ENCODE peak calls at places on chromosomes 11 and 22, in eight cellular contexts. One of them, this sample, is unnamed.

GRCh38 chr11:59899532-59899931 is 20.9 kb downstream of the OOSP3 start:
- DNase-seq in BJ: no peak
- DNase-seq in AG09309: no peak
- DNase-seq in endothelial cell: no peak
- DNase-seq in HL-60: no peak
- DNase-seq in endodermal cell: peak; percentile 67
- DNase-seq in foreskin fibroblast: no peak
- DNase-seq in CD4-positive, alpha-beta T cell: no peak
- DNase-seq in this sample: no peak

GRCh38 chr22:30650508-30651116 is 15.0 kb downstream of the SLC35E4 start:
- DNase-seq in AG09309: no peak
- DNase-seq in CD4-positive, alpha-beta T cell: no peak
- DNase-seq in foreskin fibroblast: no peak
- DNase-seq in HL-60: no peak
- DNase-seq in endothelial cell: peak; percentile 22
- DNase-seq in BJ: no peak
- DNase-seq in endodermal cell: no peak
- DNase-seq in this sample: no peak

GRCh38 chr11:3139086-3139440 is 26.0 kb downstream of the OSBPL5 start:
- DNase-seq in BJ: no peak
- DNase-seq in endodermal cell: no peak
- DNase-seq in AG09309: no peak
- DNase-seq in endothelial cell: no peak
- DNase-seq in CD4-positive, alpha-beta T cell: no peak
- DNase-seq in foreskin fibroblast: no peak
- DNase-seq in HL-60: no peak
- DNase-seq in this sample: no peak

GRCh38 chr11:76120513-76121081 is 85.7 kb downstream of the WNT11 start:
- DNase-seq in foreskin fibroblast: no peak
- DNase-seq in HL-60: no peak
- DNase-seq in endothelial cell: peak; percentile 29
- DNase-seq in CD4-positive, alpha-beta T cell: no peak
- DNase-seq in AG09309: no peak
- DNase-seq in endodermal cell: peak; percentile 67
- DNase-seq in BJ: no peak
- DNase-seq in this sample: no peak

GRCh38 chr11:72573380-72573949 is 100.8 kb downstream of the PDE2A start:
- DNase-seq in endodermal cell: peak; percentile 87
- DNase-seq in endothelial cell: peak; percentile 71
- DNase-seq in CD4-positive, alpha-beta T cell: no peak
- DNase-seq in AG09309: no peak
- DNase-seq in BJ: no peak
- DNase-seq in HL-60: peak; percentile 26
- DNase-seq in foreskin fibroblast: peak; percentile 12
- DNase-seq in this sample: peak; percentile 34

GRCh38 chr11:109077340-109077927 is 344.6 kb upstream of the C11orf87 start:
- DNase-seq in CD4-positive, alpha-beta T cell: no peak
- DNase-seq in foreskin fibroblast: no peak
- DNase-seq in endodermal cell: no peak
- DNase-seq in BJ: no peak
- DNase-seq in AG09309: no peak
- DNase-seq in HL-60: no peak
- DNase-seq in endothelial cell: no peak
- DNase-seq in this sample: no peak

GRCh38 chr22:35648066-35649025 is at the start of gene APOL6:
- DNase-seq in AG09309: no peak
- DNase-seq in BJ: no peak
- DNase-seq in endothelial cell: no peak
- DNase-seq in CD4-positive, alpha-beta T cell: peak; percentile 59
- DNase-seq in HL-60: no peak
- DNase-seq in endodermal cell: no peak
- DNase-seq in foreskin fibroblast: peak; percentile 50
- DNase-seq in this sample: no peak

GRCh38 chr11:68044145-68044813 is 5.5 kb downstream of the TCIRG1 start:
- DNase-seq in endothelial cell: no peak
- DNase-seq in endodermal cell: peak; percentile 64
- DNase-seq in BJ: no peak
- DNase-seq in HL-60: peak; percentile 49
- DNase-seq in AG09309: no peak
- DNase-seq in CD4-positive, alpha-beta T cell: no peak
- DNase-seq in foreskin fibroblast: no peak
- DNase-seq in this sample: no peak

GRCh38 chr11:133895551-133895950 is 50.2 kb upstream of the SPATA19 start:
- DNase-seq in foreskin fibroblast: no peak
- DNase-seq in AG09309: no peak
- DNase-seq in BJ: no peak
- DNase-seq in endothelial cell: no peak
- DNase-seq in endodermal cell: peak; percentile 65
- DNase-seq in HL-60: no peak
- DNase-seq in CD4-positive, alpha-beta T cell: no peak
- DNase-seq in this sample: no peak

GRCh38 chr11:133892126-133892525 is 46.8 kb upstream of the SPATA19 start:
- DNase-seq in endothelial cell: no peak
- DNase-seq in BJ: no peak
- DNase-seq in foreskin fibroblast: no peak
- DNase-seq in CD4-positive, alpha-beta T cell: no peak
- DNase-seq in endodermal cell: peak; percentile 40
- DNase-seq in HL-60: no peak
- DNase-seq in AG09309: no peak
- DNase-seq in this sample: no peak

GRCh38 chr11:133892584-133893380 is 47.5 kb upstream of the SPATA19 start:
- DNase-seq in CD4-positive, alpha-beta T cell: no peak
- DNase-seq in endodermal cell: peak; percentile 32
- DNase-seq in BJ: no peak
- DNase-seq in foreskin fibroblast: no peak
- DNase-seq in AG09309: no peak
- DNase-seq in HL-60: no peak
- DNase-seq in endothelial cell: no peak
- DNase-seq in this sample: no peak

GRCh38 chr11:133894956-133895549 is 49.7 kb upstream of the SPATA19 start:
- DNase-seq in CD4-positive, alpha-beta T cell: no peak
- DNase-seq in HL-60: no peak
- DNase-seq in endothelial cell: no peak
- DNase-seq in foreskin fibroblast: no peak
- DNase-seq in AG09309: no peak
- DNase-seq in BJ: no peak
- DNase-seq in endodermal cell: peak; percentile 86
- DNase-seq in this sample: no peak

DNA sequence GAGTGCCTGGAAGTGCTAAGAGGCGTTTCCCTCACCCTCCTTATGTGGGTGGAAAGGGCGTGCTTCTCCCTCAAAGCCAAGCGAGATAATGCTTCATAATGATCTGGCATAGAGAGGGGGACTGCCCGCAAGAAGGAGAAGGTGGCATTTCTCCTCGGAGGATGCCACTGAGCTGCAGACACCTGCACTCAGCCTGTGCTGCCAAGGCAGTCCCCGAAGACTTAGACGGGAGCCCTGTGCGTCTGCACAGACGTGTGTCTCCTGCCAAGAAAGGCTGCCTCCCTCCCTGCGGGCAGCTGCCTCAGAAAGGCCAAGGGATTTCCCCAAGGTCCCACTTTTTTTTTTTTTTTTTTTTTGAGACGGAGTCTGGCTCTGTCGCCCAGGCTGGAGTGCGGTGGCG is 48.1 kb upstream of the SPATA19 start:
- DNase-seq in foreskin fibroblast: no peak
- DNase-seq in CD4-positive, alpha-beta T cell: no peak
- DNase-seq in endodermal cell: peak; percentile 43
- DNase-seq in endothelial cell: no peak
- DNase-seq in BJ: no peak
- DNase-seq in AG09309: no peak
- DNase-seq in HL-60: no peak
- DNase-seq in this sample: no peak
- TF ChIP-seq CTCF in foreskin fibroblast: no peak
- TF ChIP-seq CTCF in CD4-positive, alpha-beta T cell: no peak
- TF ChIP-seq CTCF in endodermal cell: no peak
- TF ChIP-seq CTCF in endothelial cell: no peak
- TF ChIP-seq CTCF in BJ: no peak
- TF ChIP-seq CTCF in AG09309: no peak
- TF ChIP-seq CTCF in HL-60: no peak
- TF ChIP-seq CTCF in this sample: no peak

GRCh38 chr11:65887723-65888162 is 528 bp downstream of the FIBP start:
- DNase-seq in foreskin fibroblast: peak; percentile 65
- DNase-seq in CD4-positive, alpha-beta T cell: no peak
- DNase-seq in BJ: no peak
- DNase-seq in endothelial cell: no peak
- DNase-seq in AG09309: no peak
- DNase-seq in endodermal cell: no peak
- DNase-seq in HL-60: no peak
- DNase-seq in this sample: no peak
- TF ChIP-seq CTCF in foreskin fibroblast: no peak
- TF ChIP-seq CTCF in CD4-positive, alpha-beta T cell: no peak
- TF ChIP-seq CTCF in BJ: no peak
- TF ChIP-seq CTCF in endothelial cell: no peak
- TF ChIP-seq CTCF in AG09309: no peak
- TF ChIP-seq CTCF in endodermal cell: no peak
- TF ChIP-seq CTCF in HL-60: no peak
- TF ChIP-seq CTCF in this sample: no peak

DNA sequence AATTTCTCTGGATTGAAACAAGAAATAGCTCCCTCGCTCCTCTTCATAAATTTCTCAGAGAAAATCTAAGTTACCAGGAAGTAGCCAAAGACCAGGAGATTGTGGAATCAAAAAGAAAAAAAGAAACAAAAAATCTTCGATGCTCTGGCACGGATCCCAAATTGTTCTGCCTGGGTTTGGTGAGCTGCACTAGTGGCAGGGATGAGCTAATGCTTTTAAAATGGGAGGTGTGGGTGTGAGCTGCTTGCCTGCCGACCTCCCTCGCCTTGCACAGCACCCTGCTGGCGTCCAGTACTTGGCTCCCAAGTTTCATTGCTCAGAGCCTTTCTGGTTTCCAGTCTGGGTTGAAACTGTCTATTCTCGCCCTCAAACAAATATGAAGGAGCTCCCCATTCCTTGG is 2.5 kb downstream of the TIMP3 start:
- DNase-seq in foreskin fibroblast: no peak
- DNase-seq in AG09309: no peak
- DNase-seq in HL-60: no peak
- DNase-seq in endodermal cell: no peak
- DNase-seq in CD4-positive, alpha-beta T cell: no peak
- DNase-seq in endothelial cell: no peak
- DNase-seq in BJ: no peak
- DNase-seq in this sample: no peak
- TF ChIP-seq CTCF in foreskin fibroblast: no peak
- TF ChIP-seq CTCF in AG09309: no peak
- TF ChIP-seq CTCF in HL-60: no peak
- TF ChIP-seq CTCF in endodermal cell: no peak
- TF ChIP-seq CTCF in CD4-positive, alpha-beta T cell: no peak
- TF ChIP-seq CTCF in endothelial cell: no peak
- TF ChIP-seq CTCF in BJ: peak; percentile 9
- TF ChIP-seq CTCF in this sample: no peak

GRCh38 chr11:92859290-92859689 is 110.2 kb upstream of the MTNR1B start:
- DNase-seq in BJ: no peak
- DNase-seq in HL-60: no peak
- DNase-seq in AG09309: no peak
- DNase-seq in CD4-positive, alpha-beta T cell: no peak
- DNase-seq in endothelial cell: no peak
- DNase-seq in endodermal cell: no peak
- DNase-seq in foreskin fibroblast: no peak
- DNase-seq in this sample: no peak

GRCh38 chr11:92854162-92854561 is 115.3 kb upstream of the MTNR1B start:
- DNase-seq in BJ: no peak
- DNase-seq in endothelial cell: no peak
- DNase-seq in CD4-positive, alpha-beta T cell: no peak
- DNase-seq in foreskin fibroblast: no peak
- DNase-seq in HL-60: no peak
- DNase-seq in AG09309: no peak
- DNase-seq in endodermal cell: no peak
- DNase-seq in this sample: no peak

GRCh38 chr11:92852946-92853345 is 116.5 kb upstream of the MTNR1B start:
- DNase-seq in foreskin fibroblast: no peak
- DNase-seq in endothelial cell: no peak
- DNase-seq in BJ: no peak
- DNase-seq in endodermal cell: peak; percentile 40
- DNase-seq in AG09309: no peak
- DNase-seq in CD4-positive, alpha-beta T cell: no peak
- DNase-seq in HL-60: no peak
- DNase-seq in this sample: no peak

GRCh38 chr11:92852203-92852602 is 117.2 kb upstream of the MTNR1B start:
- DNase-seq in foreskin fibroblast: no peak
- DNase-seq in endodermal cell: no peak
- DNase-seq in HL-60: no peak
- DNase-seq in endothelial cell: no peak
- DNase-seq in BJ: no peak
- DNase-seq in CD4-positive, alpha-beta T cell: no peak
- DNase-seq in AG09309: no peak
- DNase-seq in this sample: no peak

GRCh38 chr11:92854952-92855351 is 114.5 kb upstream of the MTNR1B start:
- DNase-seq in AG09309: no peak
- DNase-seq in HL-60: no peak
- DNase-seq in CD4-positive, alpha-beta T cell: no peak
- DNase-seq in foreskin fibroblast: no peak
- DNase-seq in BJ: no peak
- DNase-seq in endothelial cell: no peak
- DNase-seq in endodermal cell: no peak
- DNase-seq in this sample: no peak
- TF ChIP-seq CTCF in AG09309: no peak
- TF ChIP-seq CTCF in HL-60: no peak
- TF ChIP-seq CTCF in CD4-positive, alpha-beta T cell: no peak
- TF ChIP-seq CTCF in foreskin fibroblast: no peak
- TF ChIP-seq CTCF in BJ: no peak
- TF ChIP-seq CTCF in endothelial cell: no peak
- TF ChIP-seq CTCF in endodermal cell: no peak
- TF ChIP-seq CTCF in this sample: no peak